ENCODE peak calls at places on chromosomes 1 and 21, in seven cellular contexts. E, Q, X, P, Y, J and N are unnamed samples.

GRCh38 chr1:93690921-93691789 is 9.5 kb upstream of the BCAR3 start:
- DNase-seq in J (no peak), Q (peak), Y (no peak), X (no peak), P (no peak), E (no peak), N (peak)

GRCh38 chr1:42941640-42942330 is 16.9 kb downstream of the SLC2A1 start:
- DNase-seq in E (peak), Y (peak), P (peak), Q (peak), X (peak), J (peak), N (peak)

GRCh38 chr1:205443585-205444299 is 12.1 kb downstream of the BLACAT1 start:
- DNase-seq in X (no peak), Y (no peak), Q (no peak), E (no peak), J (no peak), P (no peak), N (no peak)

GRCh38 chr1:66981679-66982078 is 56.9 kb downstream of the MIER1 start:
- DNase-seq in E (no peak), P (peak), Y (no peak), Q (peak), J (no peak), X (no peak), N (peak)

GRCh38 chr1:30384286-30385245 is 338.8 kb downstream of the MATN1 start:
- DNase-seq in E (no peak), J (no peak), P (no peak), Q (no peak), X (no peak), Y (no peak), N (no peak)

GRCh38 chr21:26106562-26106961 is 64.0 kb downstream of the APP start:
- DNase-seq in Y (no peak), Q (no peak), X (no peak), P (no peak), J (peak), E (no peak), N (no peak)

GRCh38 chr1:40607921-40608320 is 57.6 kb downstream of the RIMS3 start:
- DNase-seq in E (no peak), Y (no peak), X (no peak), Q (no peak), J (no peak), P (no peak), N (no peak)

GRCh38 chr1:162674018-162674608 is 41.8 kb downstream of the DDR2 start:
- DNase-seq in P (no peak), X (peak), J (no peak), Y (no peak), E (no peak), Q (no peak), N (peak)

GRCh38 chr1:234600418-234601216 is 9.4 kb downstream of the IRF2BP2 start:
- DNase-seq in Q (no peak), P (peak), X (peak), Y (no peak), J (no peak), E (peak), N (peak)

GRCh38 chr1:25472494-25472893 is 41.8 kb downstream of the MACO1 start:
- DNase-seq in P (no peak), Y (no peak), E (no peak), J (no peak), Q (no peak), X (no peak), N (no peak)

GRCh38 chr1:161089251-161089924 is at the start of gene NECTIN4:
- DNase-seq in E (no peak), J (no peak), P (no peak), Q (no peak), X (peak), Y (no peak), N (peak)